ENCODE peak calls at places on chromosomes 5 and 9, in five cellular contexts. One of them, this sample, is unnamed. For H3K27me3 and H3K4me1, the result is how much of the 10 kb centered on the place peaks cover.

GRCh38 chr5:139648205-139649081 is at the start of gene CXXC5:
- DNase-seq in PC-9: peak
- DNase-seq in heart left ventricle: peak
- DNase-seq in sigmoid colon: peak
- DNase-seq in GM23248: peak
- DNase-seq in this sample: peak

GRCh38 chr5:180395540-180396274 is 42.6 kb upstream of the GFPT2 start:
- DNase-seq in heart left ventricle: no peak
- DNase-seq in GM23248: peak
- DNase-seq in sigmoid colon: no peak
- DNase-seq in PC-9: no peak
- DNase-seq in this sample: no peak

GRCh38 chr5:133051117-133051546 is 681 bp upstream of the HSPA4 start:
- DNase-seq in PC-9: no peak
- DNase-seq in heart left ventricle: no peak
- DNase-seq in GM23248: peak
- DNase-seq in sigmoid colon: no peak
- DNase-seq in this sample: no peak

GRCh38 chr9:92633879-92634278 is 36.1 kb downstream of the IPPK start:
- DNase-seq in sigmoid colon: peak
- DNase-seq in GM23248: no peak
- DNase-seq in heart left ventricle: no peak
- DNase-seq in PC-9: no peak
- DNase-seq in this sample: no peak

GRCh38 chr9:92634712-92635605 is 35.0 kb downstream of the IPPK start:
- DNase-seq in sigmoid colon: peak
- DNase-seq in heart left ventricle: peak
- DNase-seq in PC-9: no peak
- DNase-seq in GM23248: peak
- DNase-seq in this sample: peak

GRCh38 chr5:5344606-5345005 is 77.9 kb upstream of the ICE1 start:
- DNase-seq in GM23248: no peak
- DNase-seq in sigmoid colon: no peak
- DNase-seq in heart left ventricle: no peak
- DNase-seq in PC-9: no peak
- DNase-seq in this sample: no peak

GRCh38 chr5:68253612-68254341 is 38.2 kb downstream of the PIK3R1 start:
- DNase-seq in PC-9: no peak
- DNase-seq in heart left ventricle: no peak
- DNase-seq in sigmoid colon: no peak
- DNase-seq in GM23248: peak
- DNase-seq in this sample: no peak

GRCh38 chr9:38434365-38434764 is 10.1 kb upstream of the IGFBPL1 start:
- DNase-seq in sigmoid colon: no peak
- DNase-seq in heart left ventricle: no peak
- DNase-seq in PC-9: no peak
- DNase-seq in GM23248: no peak
- DNase-seq in this sample: no peak

GRCh38 chr5:3341446-3342240 is 254.0 kb upstream of the IRX1 start:
- DNase-seq in sigmoid colon: peak
- DNase-seq in GM23248: no peak
- DNase-seq in PC-9: no peak
- DNase-seq in heart left ventricle: no peak
- DNase-seq in this sample: no peak

GRCh38 chr9:129604766-129605163 is 16.1 kb downstream of the C9orf50 start:
- DNase-seq in GM23248: no peak
- DNase-seq in sigmoid colon: no peak
- DNase-seq in heart left ventricle: no peak
- DNase-seq in PC-9: no peak
- DNase-seq in this sample: no peak

GRCh38 chr5:151406322-151406947 is 41.0 kb upstream of the SLC36A1 start:
- DNase-seq in PC-9: no peak
- DNase-seq in GM23248: peak
- DNase-seq in heart left ventricle: no peak
- DNase-seq in sigmoid colon: no peak
- DNase-seq in this sample: no peak

GRCh38 chr5:103587185-103587748 is 24.7 kb upstream of the NUDT12 start:
- DNase-seq in PC-9: no peak
- DNase-seq in sigmoid colon: no peak
- DNase-seq in heart left ventricle: no peak
- DNase-seq in GM23248: peak
- DNase-seq in this sample: no peak

GRCh38 chr9:27539479-27540441 is 10.1 kb upstream of the MOB3B start:
- DNase-seq in heart left ventricle: no peak
- DNase-seq in PC-9: peak
- DNase-seq in GM23248: peak
- DNase-seq in sigmoid colon: peak
- DNase-seq in this sample: no peak

GRCh38 chr5:180105827-180106312 is 34.3 kb upstream of the RNF130 start:
- DNase-seq in heart left ventricle: no peak
- DNase-seq in GM23248: peak
- DNase-seq in sigmoid colon: no peak
- DNase-seq in PC-9: no peak
- DNase-seq in this sample: no peak

GRCh38 chr9:34522971-34523797 is at the start of gene ENHO:
- DNase-seq in heart left ventricle: peak
- DNase-seq in PC-9: peak
- DNase-seq in GM23248: peak
- DNase-seq in sigmoid colon: peak
- DNase-seq in this sample: peak

GRCh38 chr5:106894964-106895363 is 775.8 kb downstream of the EFNA5 start:
- DNase-seq in heart left ventricle: no peak
- DNase-seq in GM23248: no peak
- DNase-seq in sigmoid colon: no peak
- DNase-seq in PC-9: no peak
- DNase-seq in this sample: no peak

GRCh38 chr5:150263801-150264621 is 25.6 kb downstream of the CAMK2A start:
- DNase-seq in heart left ventricle: no peak
- DNase-seq in PC-9: peak
- DNase-seq in GM23248: peak
- DNase-seq in sigmoid colon: peak
- DNase-seq in this sample: no peak

GRCh38 chr9:71909887-71910601 is 949 bp downstream of the ABHD17B start:
- DNase-seq in sigmoid colon: peak
- DNase-seq in GM23248: peak
- DNase-seq in heart left ventricle: peak
- DNase-seq in PC-9: no peak
- DNase-seq in this sample: peak

DNA sequence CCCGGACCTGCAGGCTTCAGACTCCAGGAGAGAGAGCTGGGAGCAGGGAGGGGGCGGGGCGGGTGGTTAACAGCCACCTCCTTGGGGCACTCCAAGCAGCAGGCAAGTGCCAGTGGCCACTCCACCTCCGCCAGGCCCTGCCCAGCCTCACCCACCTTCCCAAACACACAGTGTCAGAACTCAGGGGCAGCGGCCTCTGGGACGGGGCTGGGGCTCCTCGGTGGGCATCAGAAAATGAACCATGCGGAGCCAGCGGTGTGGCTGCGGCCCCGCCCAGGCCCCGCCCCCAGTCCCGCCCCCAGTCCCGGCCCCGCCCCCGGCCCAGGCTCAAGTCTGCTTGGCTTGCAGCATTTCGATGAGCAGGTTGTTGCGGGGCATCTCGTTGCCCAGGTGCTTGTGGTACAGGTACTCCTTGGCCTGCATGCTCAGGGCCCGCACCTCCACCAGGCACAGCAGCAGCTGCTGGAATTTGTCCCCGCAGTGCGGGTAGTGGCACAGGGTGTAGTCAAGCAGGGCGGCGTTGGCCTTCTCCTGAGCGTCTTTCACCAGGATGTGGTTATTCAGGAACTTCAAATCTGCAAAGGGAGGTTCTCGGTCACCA is 24.7 kb downstream of the NR5A1 start:
- DNase-seq in PC-9: no peak
- DNase-seq in sigmoid colon: no peak
- DNase-seq in GM23248: no peak
- DNase-seq in heart left ventricle: peak
- DNase-seq in this sample: no peak
- H3K27me3 ChIP-seq in PC-9: under half
- H3K27me3 ChIP-seq in sigmoid colon: half or more
- H3K27me3 ChIP-seq in GM23248: under half
- H3K27me3 ChIP-seq in heart left ventricle: half or more
- H3K27me3 ChIP-seq in this sample: under half

DNA sequence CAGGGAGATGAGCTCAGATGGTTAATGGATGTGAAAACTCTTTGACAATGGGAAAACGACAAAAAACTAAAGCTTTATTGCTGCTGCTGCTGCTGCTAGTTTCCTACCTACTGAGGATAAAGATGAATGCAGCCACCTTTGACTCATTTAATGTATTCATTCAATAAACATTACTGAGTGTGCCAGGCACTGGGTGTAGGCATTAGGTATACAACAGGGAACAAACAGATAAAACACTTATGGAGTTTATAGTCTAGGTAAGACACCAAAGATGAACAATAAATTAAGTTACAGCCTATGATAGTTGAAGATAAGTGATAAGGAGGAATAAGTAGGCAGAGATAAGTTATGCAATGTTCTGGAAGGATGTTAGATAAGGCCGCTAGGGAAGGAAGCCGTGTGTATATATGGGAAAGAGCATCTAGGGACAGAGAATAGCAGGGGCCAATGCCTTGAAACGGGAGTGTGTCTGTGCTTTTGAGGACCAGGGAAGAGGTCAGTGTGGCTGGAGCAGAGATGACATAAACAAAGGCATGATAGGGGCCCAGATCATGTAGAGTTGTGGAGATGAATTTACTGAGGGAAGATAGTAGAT is 477.6 kb downstream of the NTRK2 start:
- DNase-seq in heart left ventricle: no peak
- DNase-seq in GM23248: no peak
- DNase-seq in PC-9: no peak
- DNase-seq in sigmoid colon: no peak
- DNase-seq in this sample: no peak
- H3K27ac ChIP-seq in heart left ventricle: no peak
- H3K27ac ChIP-seq in GM23248: no peak
- H3K27ac ChIP-seq in PC-9: no peak
- H3K27ac ChIP-seq in sigmoid colon: no peak
- H3K27ac ChIP-seq in this sample: no peak

GRCh38 chr5:134554319-134555222 is 29.1 kb downstream of the JADE2 start:
- DNase-seq in heart left ventricle: peak
- DNase-seq in GM23248: peak
- DNase-seq in sigmoid colon: peak
- DNase-seq in PC-9: no peak
- DNase-seq in this sample: no peak
- H3K4me1 ChIP-seq in heart left ventricle: half or more
- H3K4me1 ChIP-seq in GM23248: half or more
- H3K4me1 ChIP-seq in sigmoid colon: under half
- H3K4me1 ChIP-seq in PC-9: under half
- H3K4me1 ChIP-seq in this sample: under half

GRCh38 chr9:93865716-93866115 is 89.4 kb downstream of the BARX1 start:
- DNase-seq in GM23248: no peak
- DNase-seq in sigmoid colon: no peak
- DNase-seq in heart left ventricle: no peak
- DNase-seq in PC-9: no peak
- DNase-seq in this sample: no peak
- H3K27me3 ChIP-seq in GM23248: under half
- H3K27me3 ChIP-seq in sigmoid colon: under half
- H3K27me3 ChIP-seq in heart left ventricle: under half
- H3K27me3 ChIP-seq in PC-9: half or more
- H3K27me3 ChIP-seq in this sample: under half

DNA sequence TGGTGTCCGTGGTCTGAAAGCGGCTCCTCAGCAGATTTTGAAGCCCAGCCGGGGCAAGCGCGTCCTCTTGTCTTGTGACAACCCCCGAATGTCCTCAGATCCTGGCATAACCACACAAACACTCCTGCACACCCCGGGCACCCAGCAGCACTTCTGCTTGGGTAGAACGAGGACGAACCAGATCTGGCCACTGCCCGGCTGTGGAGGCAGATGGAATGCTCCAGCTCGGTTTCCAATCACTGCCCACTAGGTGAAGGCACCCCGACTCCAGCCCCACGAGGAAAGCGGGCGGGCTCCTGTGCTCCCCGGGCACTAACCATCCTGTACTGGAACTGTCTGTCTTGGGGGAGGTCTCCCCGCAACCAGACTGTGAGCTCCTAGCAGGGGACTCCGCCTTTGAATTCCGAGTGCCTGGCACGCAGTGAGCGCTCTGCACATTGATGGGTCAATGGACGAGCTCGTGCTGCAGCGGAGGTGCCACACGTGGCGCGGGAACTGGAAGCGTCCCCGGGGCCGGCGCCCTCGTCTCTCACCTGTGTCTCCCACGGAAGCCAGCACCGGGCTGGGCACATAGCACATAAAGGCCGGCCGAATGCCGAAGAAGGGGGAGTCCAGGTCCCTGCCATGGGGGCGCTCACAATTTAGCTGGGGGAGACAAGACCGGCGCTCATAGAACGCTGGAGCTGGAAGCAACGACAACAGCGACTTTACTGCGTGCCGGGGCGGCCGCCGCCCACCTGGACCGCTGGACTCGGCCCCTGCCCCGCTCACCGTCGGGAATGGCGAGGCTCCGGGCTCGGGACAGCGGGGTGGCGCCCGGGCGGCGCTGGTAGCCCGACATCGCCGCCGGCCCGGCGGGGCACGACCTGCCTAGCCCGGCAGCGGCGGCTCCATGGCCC is 608 bp downstream of the ENTR1 start:
- DNase-seq in GM23248: peak
- DNase-seq in PC-9: peak
- DNase-seq in heart left ventricle: peak
- DNase-seq in sigmoid colon: no peak
- DNase-seq in this sample: peak
- H3K27ac ChIP-seq in GM23248: peak
- H3K27ac ChIP-seq in PC-9: no peak
- H3K27ac ChIP-seq in heart left ventricle: peak
- H3K27ac ChIP-seq in sigmoid colon: peak
- H3K27ac ChIP-seq in this sample: peak

This sample was measured in naive thymus-derived CD4-positive, alpha-beta T cell.